ENCODE peak calls at places on chromosomes 11 and 22, in four cellular contexts. K, H, I and W are unnamed samples. For H3K4me1, the result is how much of the 10 kb centered on the place peaks cover.

GRCh38 chr11:27610287-27610686 is 90.0 kb downstream of the BDNF start:
- DNase-seq in H (no peak), I (no peak), K (no peak), W (no peak)

GRCh38 chr11:117191680-117192400 is 7.3 kb upstream of the TAGLN start:
- DNase-seq in H (no peak), K (no peak), I (no peak), W (no peak)

GRCh38 chr22:38871360-38872171 is 450 bp downstream of the CBX6 start:
- DNase-seq in H (peak), K (no peak), I (no peak), W (peak)

GRCh38 chr11:17792161-17792560 is 57.6 kb downstream of the KCNC1 start:
- DNase-seq in H (no peak), K (no peak), I (no peak), W (peak)

GRCh38 chr22:43151251-43152000 is at the start of gene TSPO:
- DNase-seq in H (peak), K (peak), I (no peak), W (peak)

GRCh38 chr11:17954395-17955252 is 58.2 kb downstream of the SERGEF start:
- DNase-seq in H (no peak), K (no peak), I (no peak), W (no peak)

GRCh38 chr11:30210357-30210756 is 20.5 kb upstream of the FSHB start:
- DNase-seq in H (no peak), I (no peak), K (no peak), W (no peak)

GRCh38 chr11:4048340-4048739 is 46.3 kb upstream of the RRM1 start:
- DNase-seq in I (no peak), H (no peak), K (no peak), W (no peak)

GRCh38 chr11:128422576-128423370 is 164.6 kb downstream of the ETS1 start:
- DNase-seq in H (no peak), K (peak), I (no peak), W (peak)

DNA sequence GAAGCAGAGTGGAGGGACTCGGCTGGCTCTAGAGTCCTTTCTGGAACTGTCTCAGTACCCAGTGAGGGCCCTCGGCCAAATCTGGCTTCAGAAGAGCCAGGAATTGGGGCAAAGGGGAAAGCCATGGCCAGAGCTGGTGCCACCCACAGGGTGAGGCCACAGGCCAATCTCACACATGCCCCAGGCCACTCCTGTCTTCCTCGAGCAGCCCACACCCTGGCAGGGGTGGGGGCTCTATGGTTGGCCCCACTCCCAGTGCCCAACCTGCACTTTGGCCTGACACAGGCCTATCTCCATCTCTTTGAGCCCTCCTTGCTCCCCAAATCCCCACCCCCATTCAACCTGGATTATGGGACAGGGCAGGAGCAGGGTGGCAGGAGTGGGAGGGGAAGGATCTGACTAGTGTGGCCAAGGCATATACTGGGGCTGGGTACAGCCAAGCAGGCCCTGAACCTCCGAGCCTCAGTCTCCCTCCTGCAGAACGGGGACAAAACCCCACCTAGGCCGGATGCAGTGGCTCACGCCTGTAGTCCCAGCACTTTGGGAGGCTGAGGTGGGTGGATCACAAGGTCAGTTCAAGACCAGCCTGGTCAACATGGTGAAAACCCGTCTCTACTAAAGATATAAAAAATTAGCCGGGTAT is 6.9 kb downstream of the TST start:
- DNase-seq in H (no peak), I (no peak), K (peak), W (no peak)
- H3K4me1 ChIP-seq in H (under half), I (under half), K (under half), W (under half)

GRCh38 chr22:22158207-22158816 is 86.3 kb upstream of the VPREB1 start:
- DNase-seq in H (no peak), K (no peak), I (no peak), W (no peak)

GRCh38 chr22:22159384-22159783 is 85.2 kb upstream of the VPREB1 start:
- DNase-seq in K (no peak), H (no peak), I (no peak), W (no peak)

GRCh38 chr22:22157500-22157822 is 87.1 kb upstream of the VPREB1 start:
- DNase-seq in K (no peak), H (no peak), I (no peak), W (no peak)

GRCh38 chr22:22156716-22157499 is 87.7 kb upstream of the VPREB1 start:
- DNase-seq in K (no peak), H (peak), I (peak), W (no peak)

DNA sequence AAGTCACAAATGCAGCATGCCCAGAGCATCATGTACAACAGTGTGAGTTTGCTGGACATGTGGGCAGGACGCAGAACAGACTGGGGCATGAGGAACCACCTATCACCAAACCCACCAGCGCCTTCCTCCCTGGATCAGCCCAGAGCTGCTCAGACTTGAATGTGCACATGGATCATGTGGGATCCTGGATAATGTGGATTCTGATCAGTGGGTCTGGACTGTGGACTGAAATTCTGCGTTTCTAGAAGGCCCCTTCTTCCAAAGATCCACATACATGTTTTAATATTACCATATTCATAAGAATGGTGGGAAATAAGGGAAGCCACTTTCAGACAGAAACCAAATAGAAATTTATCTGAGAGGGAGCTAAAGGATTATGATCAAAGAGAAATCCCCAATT is 85.6 kb upstream of the VPREB1 start:
- DNase-seq in K (no peak), I (no peak), H (no peak), W (no peak)
- H3K4me3 ChIP-seq in K (no peak), I (no peak), H (no peak), W (no peak)

GRCh38 chr11:114440971-114441810 is 1.9 kb downstream of the REXO2 start:
- DNase-seq in I (no peak), H (no peak), K (no peak), W (no peak)

GRCh38 chr11:114441921-114442320 is 2.7 kb downstream of the REXO2 start:
- DNase-seq in I (no peak), H (no peak), K (no peak), W (no peak)

GRCh38 chr11:114439229-114440120 is at the start of gene REXO2:
- DNase-seq in H (peak), I (peak), K (peak), W (peak)

GRCh38 chr11:114438303-114438702 is 964 bp upstream of the REXO2 start:
- DNase-seq in H (no peak), I (no peak), K (no peak), W (no peak)

DNA sequence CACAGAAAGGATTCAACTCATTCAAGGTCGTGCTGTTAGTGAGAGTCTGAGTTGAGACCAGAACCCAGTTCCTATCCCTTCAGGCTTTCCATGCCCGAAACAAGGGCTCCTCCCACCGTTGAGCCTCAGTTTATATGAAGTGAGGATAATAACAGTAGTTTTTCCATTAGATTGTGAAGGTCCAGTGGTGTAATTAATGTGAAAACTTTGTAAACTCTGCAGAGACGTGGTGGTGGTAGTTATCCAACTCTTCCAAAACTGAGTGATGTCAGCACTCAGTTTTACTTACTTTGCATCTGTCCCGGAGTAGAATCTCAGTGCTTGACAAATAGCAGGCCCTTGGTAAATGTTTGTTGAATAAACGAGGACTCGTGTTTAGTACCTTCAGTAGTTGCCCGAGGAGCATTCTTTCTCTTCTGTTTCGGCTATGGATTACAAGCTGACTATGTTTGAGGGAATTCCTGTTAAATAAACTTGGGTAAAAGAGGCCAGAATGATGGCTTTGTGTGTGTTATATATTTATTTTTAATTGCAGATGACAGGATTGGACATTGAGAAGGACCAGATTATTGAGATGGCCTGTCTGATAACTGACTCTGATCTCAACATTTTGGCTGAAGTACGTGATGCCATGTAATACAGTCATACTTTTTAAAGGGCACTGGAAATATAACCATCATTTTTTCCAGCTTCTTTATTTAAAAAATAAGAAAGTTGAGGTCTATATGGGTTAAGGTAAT is 1.0 kb downstream of the REXO2 start:
- DNase-seq in H (no peak), I (no peak), K (no peak), W (no peak)
- H3K27ac ChIP-seq in H (peak), I (peak), K (peak), W (peak)

DNA sequence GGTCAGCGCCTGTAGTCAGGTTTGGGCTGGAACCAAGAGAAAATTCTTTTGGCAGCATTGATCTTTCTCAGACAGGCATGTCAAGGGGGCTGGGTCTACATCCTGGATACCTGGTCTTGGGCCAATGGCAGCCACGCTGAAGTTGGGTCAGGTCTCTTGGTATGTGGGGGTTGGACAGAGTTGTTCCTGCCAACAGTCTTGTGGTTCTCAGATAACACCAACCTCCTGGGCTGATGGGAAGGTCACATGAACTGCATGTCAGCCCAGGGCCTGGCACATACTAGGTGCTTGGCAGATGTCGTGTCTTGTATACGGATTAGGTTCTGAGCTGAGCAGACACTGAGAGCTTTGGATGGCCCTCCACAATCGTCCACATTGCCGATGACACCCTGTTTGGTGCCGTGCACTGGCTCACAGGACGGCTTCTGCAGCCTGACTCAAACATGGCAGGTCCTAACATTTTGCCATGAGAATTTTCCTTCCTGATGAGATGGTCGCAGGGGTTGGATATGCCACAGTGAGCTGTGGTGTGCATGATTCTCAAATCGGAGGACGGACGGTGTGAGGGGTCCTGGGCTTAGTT is 42.0 kb downstream of the FBLN1 start:
- DNase-seq in K (no peak), H (no peak), I (no peak), W (peak)
- H3K4me1 ChIP-seq in K (under half), H (under half), I (under half), W (under half)

GRCh38 chr11:114315749-114316368 is 19.7 kb downstream of the NNMT start:
- DNase-seq in K (no peak), H (no peak), I (no peak), W (no peak)
- H3K4me3 ChIP-seq in K (no peak), H (no peak), I (no peak), W (no peak)

GRCh38 chr11:71979582-71979981 is 19.1 kb upstream of the IL18BP start:
- DNase-seq in I (no peak), K (no peak), H (no peak), W (no peak)
- H3K27ac ChIP-seq in I (no peak), K (no peak), H (no peak), W (no peak)

GRCh38 chr11:1871531-1871930 is 18.6 kb downstream of the LSP1 start:
- DNase-seq in H (no peak), I (no peak), K (peak), W (peak)

GRCh38 chr11:1874406-1875092 is 17.1 kb downstream of the PRR33 start:
- DNase-seq in I (no peak), H (no peak), K (peak), W (peak)

GRCh38 chr11:1875093-1875785 is 16.5 kb downstream of the PRR33 start:
- DNase-seq in H (no peak), I (no peak), K (peak), W (peak)

GRCh38 chr11:1872267-1872985 is 19.3 kb downstream of the PRR33 start:
- DNase-seq in K (peak), I (no peak), H (no peak), W (no peak)

GRCh38 chr11:1873048-1873812 is 18.5 kb downstream of the PRR33 start:
- DNase-seq in K (peak), I (no peak), H (no peak), W (peak)
- H3K4me1 ChIP-seq in K (half or more), I (under half), H (under half), W (under half)

GRCh38 chr22:50009765-50010675 is 2.5 kb downstream of the IL17REL start:
- DNase-seq in H (no peak), I (no peak), K (no peak), W (no peak)
- H3K4me3 ChIP-seq in H (no peak), I (no peak), K (no peak), W (no peak)

GRCh38 chr11:66011239-66011784 is 496 bp upstream of the CST6 start:
- DNase-seq in I (peak), K (no peak), H (peak), W (no peak)
- H3K27ac ChIP-seq in I (peak), K (no peak), H (no peak), W (peak)

DNA sequence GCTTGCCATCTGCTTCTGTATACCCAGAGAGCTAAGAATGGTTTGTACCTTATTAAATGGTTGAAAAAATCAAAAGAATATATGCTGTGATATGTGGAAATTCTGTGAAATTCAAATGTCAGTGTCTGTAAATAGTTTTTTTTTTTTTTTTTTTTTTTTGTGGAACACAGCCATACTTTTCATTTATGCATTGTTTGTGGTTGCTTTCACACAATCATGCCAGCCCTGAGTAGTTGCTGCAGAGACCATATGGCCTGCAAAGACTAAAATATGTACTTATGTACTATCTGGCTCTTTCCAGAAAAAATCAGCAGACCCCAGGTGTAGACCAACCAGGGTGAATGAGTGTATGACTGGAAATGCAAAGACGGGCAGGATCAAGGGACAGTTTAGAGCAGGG is 98.3 kb downstream of the PTPRJ start:
- DNase-seq in K (no peak), H (no peak), I (no peak), W (no peak)
- H3K4me1 ChIP-seq in K (half or more), H (under half), I (under half), W (under half)